ENCODE peak calls at places on chromosomes 1 and 21, in nine cellular contexts. S, D, Y, P, R, I, C, B and K are unnamed samples.

GRCh38 chr1:243354511-243355153 is 98.8 kb downstream of the SDCCAG8 start:
- DNase-seq in S (no peak), D (peak), Y (no peak), P (no peak), R (no peak), I (no peak), C (no peak), B (no peak), K (peak)

GRCh38 chr1:220487297-220487820 is 40.6 kb upstream of the MARK1 start:
- DNase-seq in S (peak), D (peak), Y (no peak), P (peak), R (no peak), I (peak), C (peak), B (no peak), K (no peak)

GRCh38 chr1:173122958-173123852 is 72.5 kb upstream of the TNFSF18 start:
- DNase-seq in S (peak), D (peak), Y (peak), P (peak), R (no peak), I (peak), C (peak), B (no peak), K (no peak)

GRCh38 chr1:12285496-12286143 is 55.8 kb downstream of the VPS13D start:
- DNase-seq in S (no peak), D (no peak), Y (no peak), P (no peak), R (no peak), I (no peak), C (no peak), B (no peak), K (no peak)

GRCh38 chr1:97674517-97674916 is 246.3 kb downstream of the DPYD start:
- DNase-seq in S (no peak), D (no peak), Y (no peak), P (no peak), R (no peak), I (no peak), C (no peak), B (no peak), K (no peak)

GRCh38 chr1:246295968-246296367 is 211.1 kb downstream of the SMYD3 start:
- DNase-seq in S (peak), D (no peak), Y (no peak), P (no peak), R (no peak), I (no peak), C (no peak), B (no peak), K (no peak)

GRCh38 chr1:212557739-212558664 is 50.6 kb upstream of the ATF3 start:
- DNase-seq in S (peak), D (peak), Y (no peak), P (no peak), R (no peak), I (no peak), C (no peak), B (peak), K (no peak)

GRCh38 chr1:118144777-118145176 is 40.3 kb downstream of the SPAG17 start:
- DNase-seq in S (no peak), D (peak), Y (no peak), P (no peak), R (no peak), I (no peak), C (no peak), B (no peak), K (no peak)

GRCh38 chr21:24225432-24225831 is 1381.8 kb downstream of the MRPL39 start:
- DNase-seq in S (peak), D (peak), Y (no peak), P (peak), R (no peak), I (no peak), C (no peak), B (no peak), K (no peak)

GRCh38 chr1:230823835-230824485 is 44.4 kb downstream of the C1orf198 start:
- DNase-seq in S (no peak), D (no peak), Y (peak), P (no peak), R (no peak), I (no peak), C (no peak), B (no peak), K (no peak)

GRCh38 chr1:29703596-29703995 is 467.3 kb downstream of the PTPRU start:
- DNase-seq in S (peak), D (peak), Y (no peak), P (peak), R (no peak), I (peak), C (no peak), B (no peak), K (peak)

GRCh38 chr1:203665986-203666385 is 39.4 kb downstream of the ATP2B4 start:
- DNase-seq in S (no peak), D (no peak), Y (no peak), P (no peak), R (no peak), I (no peak), C (no peak), B (no peak), K (no peak)

GRCh38 chr1:108830119-108831008 is 26.5 kb downstream of the AKNAD1 start:
- DNase-seq in S (peak), D (peak), Y (peak), P (peak), R (no peak), I (peak), C (peak), B (peak), K (no peak)

GRCh38 chr21:38831526-38832467 is 26.1 kb downstream of the ETS2 start:
- DNase-seq in S (peak), D (peak), Y (peak), P (peak), R (no peak), I (peak), C (peak), B (no peak), K (peak)

GRCh38 chr1:94522304-94522703 is 19.3 kb downstream of the F3 start:
- DNase-seq in S (no peak), D (peak), Y (no peak), P (no peak), R (no peak), I (peak), C (no peak), B (no peak), K (no peak)

GRCh38 chr1:152107984-152108898 is 7.0 kb downstream of the TCHH start:
- DNase-seq in S (no peak), D (peak), Y (no peak), P (no peak), R (no peak), I (no peak), C (no peak), B (no peak), K (no peak)
- TF ChIP-seq CTCF in S (no peak), D (no peak), Y (no peak), P (no peak), R (no peak), I (no peak), C (no peak), B (no peak), K (no peak)

DNA sequence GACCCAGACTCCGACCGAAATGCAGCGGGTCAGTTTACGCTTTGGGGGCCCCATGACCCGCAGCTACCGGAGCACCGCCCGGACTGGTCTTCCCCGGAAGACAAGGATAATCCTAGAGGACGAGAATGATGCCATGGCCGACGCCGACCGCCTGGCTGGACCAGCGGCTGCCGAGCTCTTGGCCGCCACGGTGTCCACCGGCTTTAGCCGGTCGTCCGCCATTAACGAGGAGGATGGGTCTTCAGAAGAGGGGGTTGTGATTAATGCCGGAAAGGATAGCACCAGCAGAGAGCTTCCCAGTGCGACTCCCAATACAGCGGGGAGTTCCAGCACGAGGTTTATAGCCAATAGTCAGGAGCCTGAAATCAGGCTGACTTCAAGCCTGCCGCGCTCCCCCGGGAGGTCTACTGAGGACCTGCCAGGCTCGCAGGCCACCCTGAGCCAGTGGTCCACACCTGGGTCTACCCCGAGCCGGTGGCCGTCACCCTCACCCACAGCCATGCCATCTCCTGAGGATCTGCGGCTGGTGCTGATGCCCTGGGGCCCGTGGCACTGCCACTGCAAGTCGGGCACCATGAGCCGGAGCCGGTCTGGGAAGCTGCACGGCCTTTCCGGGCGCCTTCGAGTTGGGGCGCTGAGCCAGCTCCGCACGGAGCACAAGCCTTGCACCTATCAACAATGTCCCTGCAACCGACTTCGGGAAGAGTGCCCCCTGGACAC is 534 bp downstream of the C1orf56 start:
- DNase-seq in S (peak), D (peak), Y (peak), P (peak), R (peak), I (peak), C (no peak), B (peak), K (peak)
- TF ChIP-seq CTCF in S (no peak), D (peak), Y (peak), P (no peak), R (peak), I (peak), C (peak), B (peak), K (peak)

GRCh38 chr1:245156736-245157505 is 2.1 kb downstream of the KIF26B start:
- DNase-seq in S (no peak), D (peak), Y (peak), P (no peak), R (no peak), I (no peak), C (no peak), B (no peak), K (peak)
- TF ChIP-seq CTCF in S (peak), D (no peak), Y (no peak), P (peak), R (no peak), I (no peak), C (no peak), B (no peak), K (no peak)

DNA sequence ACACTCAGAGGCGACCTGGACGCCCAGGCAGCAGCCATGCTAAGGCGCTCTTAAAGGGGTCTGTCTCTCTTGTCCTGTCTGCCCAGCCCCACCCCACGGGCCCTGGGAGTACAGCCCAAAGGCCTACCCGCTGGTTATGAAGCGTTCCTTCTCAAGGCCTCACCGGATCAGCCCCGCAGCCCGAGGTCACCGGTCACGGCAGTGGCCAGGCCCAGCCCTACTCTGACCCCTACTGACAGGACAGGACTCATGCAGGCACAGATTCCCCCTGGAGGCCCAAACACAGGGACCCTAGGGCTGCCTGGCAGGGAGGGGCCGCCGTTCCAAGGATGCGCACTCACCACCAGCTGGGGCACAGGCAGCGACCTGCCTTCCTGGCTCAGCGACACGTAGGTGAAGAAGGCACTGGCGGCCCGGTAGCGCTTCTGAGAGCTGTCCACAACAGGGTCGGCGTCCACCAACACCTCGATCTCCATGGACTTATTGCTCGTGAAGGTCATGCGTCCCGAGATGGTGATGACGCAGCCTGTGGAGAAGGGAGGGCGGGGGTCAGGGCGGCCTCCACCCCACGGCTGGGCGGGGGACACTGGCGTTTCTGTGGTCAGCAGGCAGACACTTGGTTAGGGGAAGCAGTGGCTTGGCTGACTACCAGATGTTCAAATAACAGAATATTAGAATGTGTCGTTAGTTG is 20.0 kb upstream of the GPR153 start:
- DNase-seq in S (no peak), D (peak), Y (no peak), P (no peak), R (peak), I (no peak), C (no peak), B (peak), K (no peak)
- TF ChIP-seq CTCF in S (no peak), D (peak), Y (no peak), P (no peak), R (peak), I (peak), C (peak), B (peak), K (peak)

GRCh38 chr1:165632491-165632890 is 1.5 kb downstream of the MGST3 start:
- DNase-seq in S (no peak), D (no peak), Y (no peak), P (no peak), R (no peak), I (no peak), C (no peak), B (no peak), K (no peak)

GRCh38 chr1:165632152-165632469 is 1.1 kb downstream of the MGST3 start:
- DNase-seq in S (no peak), D (no peak), Y (peak), P (no peak), R (no peak), I (no peak), C (no peak), B (no peak), K (no peak)

GRCh38 chr1:165629848-165630628 is 996 bp upstream of the MGST3 start:
- DNase-seq in S (no peak), D (no peak), Y (no peak), P (no peak), R (peak), I (no peak), C (no peak), B (no peak), K (no peak)

GRCh38 chr1:165630629-165631402 is at the start of gene MGST3:
- DNase-seq in S (peak), D (peak), Y (peak), P (peak), R (peak), I (peak), C (peak), B (peak), K (peak)

DNA sequence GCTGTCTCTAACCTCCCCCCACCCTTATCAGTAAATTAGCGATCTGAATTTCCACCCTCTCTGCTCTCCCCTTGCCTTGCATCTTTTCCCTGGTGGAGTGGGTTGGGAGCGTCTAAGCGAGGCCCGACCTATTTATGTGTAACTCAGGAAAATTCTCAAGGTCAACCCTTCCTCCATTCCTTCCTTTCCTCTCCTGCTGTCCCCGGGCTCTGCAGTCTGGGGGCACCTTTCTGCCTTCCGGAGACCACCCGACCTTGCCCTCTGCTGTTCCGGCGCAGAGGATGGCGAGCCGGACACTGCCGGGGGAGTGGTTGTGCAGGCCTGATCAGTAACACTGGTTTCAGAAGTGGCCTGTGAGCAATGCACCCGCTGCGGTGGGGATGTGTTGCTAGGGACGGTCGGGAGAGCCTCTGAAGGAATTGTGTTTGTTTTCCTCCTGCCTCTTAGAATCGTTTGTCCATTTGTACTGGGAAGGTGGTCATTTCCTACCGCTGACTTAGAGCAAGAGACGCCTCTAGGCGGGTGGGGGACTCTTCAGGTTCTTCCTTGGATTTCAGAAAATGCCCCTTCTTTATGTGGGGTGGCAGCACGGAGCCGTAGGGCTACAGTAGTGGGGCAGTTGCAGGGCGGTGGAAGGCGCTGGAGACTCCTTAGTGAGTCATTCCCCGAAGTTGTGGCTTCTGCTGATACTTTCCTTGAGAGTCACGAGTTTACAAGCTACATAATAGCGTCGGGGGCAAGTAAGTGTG is 543 bp downstream of the MGST3 start:
- DNase-seq in S (peak), D (peak), Y (peak), P (peak), R (peak), I (peak), C (peak), B (peak), K (peak)
- TF ChIP-seq CTCF in S (no peak), D (peak), Y (no peak), P (no peak), R (no peak), I (no peak), C (peak), B (no peak), K (peak)

GRCh38 chr1:17557986-17558385 is 18.5 kb downstream of the ARHGEF10L start:
- DNase-seq in S (no peak), D (no peak), Y (no peak), P (no peak), R (no peak), I (no peak), C (no peak), B (no peak), K (no peak)

GRCh38 chr1:17559618-17560419 is 20.3 kb downstream of the ARHGEF10L start:
- DNase-seq in S (peak), D (no peak), Y (peak), P (peak), R (no peak), I (no peak), C (no peak), B (no peak), K (no peak)

GRCh38 chr1:17558541-17558940 is 19.0 kb downstream of the ARHGEF10L start:
- DNase-seq in S (no peak), D (no peak), Y (no peak), P (no peak), R (no peak), I (no peak), C (no peak), B (no peak), K (no peak)

GRCh38 chr1:17561252-17561558 is 21.7 kb downstream of the ARHGEF10L start:
- DNase-seq in S (no peak), D (no peak), Y (no peak), P (no peak), R (no peak), I (no peak), C (no peak), B (no peak), K (no peak)

DNA sequence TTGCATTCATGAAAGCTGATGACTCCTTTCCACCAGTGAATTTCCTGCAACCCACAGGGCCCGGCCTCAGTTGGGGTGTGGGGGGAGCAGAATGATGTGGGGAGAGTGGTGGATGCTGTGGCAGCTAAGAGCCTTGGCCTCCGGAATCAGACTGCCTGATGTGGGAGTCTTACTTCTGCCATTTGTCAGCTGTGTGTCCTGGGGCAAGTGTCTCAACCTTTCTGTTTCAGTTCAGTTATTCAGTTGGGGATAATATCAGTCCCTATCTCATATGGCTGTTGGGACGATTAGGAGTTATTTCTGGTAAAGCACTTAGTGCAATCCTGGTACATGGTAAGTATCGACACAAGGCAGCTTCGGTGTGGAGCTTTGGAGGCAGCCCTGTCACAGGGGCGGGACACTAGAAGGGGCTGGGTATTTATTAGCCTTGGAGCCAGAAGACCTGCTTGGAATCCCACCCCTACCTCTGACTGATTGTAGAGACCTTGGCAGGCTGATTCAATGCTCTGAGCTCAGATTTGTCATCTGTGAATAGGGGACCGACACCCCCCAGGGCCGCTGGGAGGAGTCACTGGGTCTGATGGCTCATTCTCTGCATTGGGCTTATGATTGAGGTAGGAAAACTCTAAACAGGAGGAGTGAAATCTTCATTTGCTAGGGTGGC is 19.6 kb downstream of the ARHGEF10L start:
- DNase-seq in S (no peak), D (no peak), Y (no peak), P (no peak), R (no peak), I (no peak), C (no peak), B (no peak), K (no peak)
- TF ChIP-seq CTCF in S (no peak), D (no peak), Y (no peak), P (no peak), R (no peak), I (no peak), C (no peak), B (no peak), K (no peak)